ENCODE peak calls at places on chromosomes 11 and 22, in ten cellular contexts. P is NCI-H460; F is stimulated activated CD8-positive, alpha-beta memory T cell treated with anti-CD3 and anti-CD28 coated beads, Interleukin-7, amount 100 ng/mL, for 24 hours; I is tibial artery; E is astrocyte of the spinal cord; J is bronchial epithelial cell; S is NCI-H1417; B is stomach; K is T-helper 2 cell; D is small intestine. N is an unnamed sample.

GRCh38 chr22:46150615-46151423 is 493 bp downstream of the PPARA start:
- DNase-seq in P (no peak), F (peak), I (peak), E (no peak), J (no peak), S (peak), B (peak), K (peak), D (peak), N (peak)

GRCh38 chr22:42326301-42326700 is 55.8 kb upstream of the TCF20 start:
- DNase-seq in P (no peak), F (no peak), I (no peak), E (no peak), J (no peak), S (no peak), B (no peak), K (no peak), D (no peak), N (no peak)

GRCh38 chr22:23305922-23306374 is 125.6 kb downstream of the BCR start:
- DNase-seq in P (no peak), F (no peak), I (peak), E (peak), J (no peak), S (no peak), B (peak), K (no peak), D (peak), N (peak)

GRCh38 chr11:95898782-95899181 is 25.1 kb downstream of the MTMR2 start:
- DNase-seq in P (no peak), F (no peak), I (no peak), E (no peak), J (no peak), S (no peak), B (no peak), K (no peak), D (no peak), N (no peak)

GRCh38 chr11:76803023-76803422 is 19.9 kb downstream of the TSKU start:
- DNase-seq in P (no peak), F (no peak), I (peak), E (peak), J (no peak), S (no peak), B (no peak), K (no peak), D (no peak), N (no peak)

GRCh38 chr11:110878513-110878912 is 166.3 kb upstream of the ARHGAP20 start:
- DNase-seq in P (no peak), F (no peak), I (no peak), E (peak), J (peak), S (no peak), B (no peak), K (no peak), D (no peak), N (no peak)

GRCh38 chr11:93225642-93226041 is 27.9 kb upstream of the SLC36A4 start:
- DNase-seq in P (peak), F (no peak), I (no peak), E (peak), J (peak), S (peak), B (no peak), K (no peak), D (no peak), N (no peak)

GRCh38 chr11:96426356-96427103 is 36.7 kb downstream of the JRKL start:
- DNase-seq in P (peak), F (no peak), I (no peak), E (peak), J (peak), S (peak), B (no peak), K (peak), D (peak), N (no peak)

GRCh38 chr11:36509265-36509664 is 807 bp downstream of the TRAF6 start:
- DNase-seq in P (no peak), F (no peak), I (no peak), E (peak), J (peak), S (peak), B (no peak), K (no peak), D (peak), N (no peak)

GRCh38 chr11:62540804-62541671 is 5.6 kb downstream of the AHNAK start:
- DNase-seq in P (no peak), F (no peak), I (peak), E (no peak), J (peak), S (no peak), B (no peak), K (no peak), D (no peak), N (no peak)